ENCODE peak calls at places on chromosomes 5 and 9, in nine cellular contexts. F is keratinocyte, N is H9, I is SK-N-SH, B is MM.1S, O is PC-3, V is fibroblast of lung, X is GM23338, P is OCI-LY7. L is an unnamed sample.

GRCh38 chr9:121322037-121322736 is 47.9 kb downstream of the STOM start:
- DNase-seq in F (peak), N (no peak), I (no peak), B (no peak), O (peak), V (peak), X (no peak), P (no peak), L (no peak)

GRCh38 chr5:117800261-117800660 is 1188.1 kb downstream of the DTWD2 start:
- DNase-seq in F (no peak), N (no peak), I (no peak), B (no peak), O (no peak), V (no peak), X (no peak), P (no peak), L (no peak)

GRCh38 chr9:91006046-91006445 is 204.4 kb downstream of the SYK start:
- DNase-seq in F (no peak), N (no peak), I (no peak), B (no peak), O (peak), V (no peak), X (no peak), P (no peak), L (no peak)

GRCh38 chr9:79053613-79054012 is 518.2 kb upstream of the TLE4 start:
- DNase-seq in F (no peak), N (no peak), I (no peak), B (no peak), O (peak), V (peak), X (no peak), P (no peak), L (no peak)

GRCh38 chr9:97578846-97579245 is 54.3 kb downstream of the TSTD2 start:
- DNase-seq in F (no peak), N (no peak), I (no peak), B (no peak), O (no peak), V (no peak), X (no peak), P (no peak), L (no peak)

GRCh38 chr5:116544542-116545241 is 29.9 kb downstream of the SEMA6A start:
- DNase-seq in F (no peak), N (peak), I (no peak), B (no peak), O (no peak), V (no peak), X (no peak), P (no peak), L (no peak)

GRCh38 chr9:129273136-129273895 is 95.3 kb upstream of the IER5L start:
- DNase-seq in F (no peak), N (no peak), I (no peak), B (no peak), O (no peak), V (no peak), X (no peak), P (no peak), L (no peak)

GRCh38 chr9:4048441-4048840 is 251.4 kb downstream of the GLIS3 start:
- DNase-seq in F (no peak), N (no peak), I (no peak), B (peak), O (peak), V (peak), X (peak), P (no peak), L (peak)

GRCh38 chr5:52562473-52562872 is 225.2 kb upstream of the ITGA1 start:
- DNase-seq in F (no peak), N (no peak), I (no peak), B (no peak), O (no peak), V (no peak), X (no peak), P (no peak), L (no peak)

GRCh38 chr9:93031629-93032431 is 26.7 kb upstream of the SUSD3 start:
- DNase-seq in F (no peak), N (no peak), I (no peak), B (no peak), O (no peak), V (peak), X (no peak), P (no peak), L (no peak)

GRCh38 chr5:111748304-111748763 is 8.7 kb downstream of the NREP start:
- DNase-seq in F (no peak), N (no peak), I (no peak), B (no peak), O (peak), V (peak), X (no peak), P (no peak), L (no peak)

GRCh38 chr9:26210338-26210851 is 532.2 kb upstream of the TUSC1 start:
- DNase-seq in F (no peak), N (no peak), I (no peak), B (peak), O (no peak), V (peak), X (peak), P (no peak), L (no peak)

GRCh38 chr5:168329302-168329701 is 37.9 kb downstream of the WWC1 start:
- DNase-seq in F (no peak), N (peak), I (no peak), B (no peak), O (peak), V (no peak), X (peak), P (no peak), L (no peak)

GRCh38 chr5:135269828-135270545 is 129.0 kb downstream of the MACROH2A1 start:
- DNase-seq in F (no peak), N (no peak), I (no peak), B (no peak), O (peak), V (peak), X (no peak), P (no peak), L (peak)

GRCh38 chr9:137506274-137506673 is 43.9 kb downstream of the PNPLA7 start:
- DNase-seq in F (no peak), N (no peak), I (no peak), B (no peak), O (peak), V (no peak), X (no peak), P (no peak), L (no peak)

GRCh38 chr9:137618105-137619067 is at the start of gene EHMT1:
- DNase-seq in F (no peak), N (peak), I (peak), B (peak), O (peak), V (peak), X (peak), P (peak), L (peak)

GRCh38 chr5:179872356-179873160 is 13.9 kb upstream of the MRNIP start:
- DNase-seq in F (no peak), N (no peak), I (peak), B (no peak), O (no peak), V (no peak), X (no peak), P (no peak), L (no peak)

GRCh38 chr9:110815361-110815760 is 146.8 kb downstream of the MUSK start:
- DNase-seq in F (no peak), N (no peak), I (no peak), B (no peak), O (no peak), V (no peak), X (no peak), P (no peak), L (no peak)

GRCh38 chr5:168422431-168422830 is 63.8 kb upstream of the RARS1 start:
- DNase-seq in F (no peak), N (no peak), I (no peak), B (peak), O (peak), V (no peak), X (peak), P (no peak), L (peak)

GRCh38 chr9:109310486-109310901 is 10.4 kb downstream of the EPB41L4B start:
- DNase-seq in F (no peak), N (no peak), I (no peak), B (no peak), O (no peak), V (peak), X (no peak), P (no peak), L (no peak)

GRCh38 chr5:177430146-177430951 is 3.9 kb downstream of the GRK6 start:
- DNase-seq in F (no peak), N (no peak), I (no peak), B (peak), O (no peak), V (no peak), X (no peak), P (peak), L (peak)

GRCh38 chr9:4289411-4290380 is 10.2 kb downstream of the GLIS3 start:
- DNase-seq in F (no peak), N (no peak), I (no peak), B (no peak), O (no peak), V (peak), X (no peak), P (no peak), L (no peak)

GRCh38 chr5:124261133-124261532 is 485.3 kb downstream of the ZNF608 start:
- DNase-seq in F (no peak), N (no peak), I (no peak), B (no peak), O (no peak), V (no peak), X (no peak), P (no peak), L (no peak)

GRCh38 chr9:91420471-91421021 is 3.1 kb downstream of the NFIL3 start:
- DNase-seq in F (no peak), N (no peak), I (no peak), B (peak), O (no peak), V (peak), X (no peak), P (no peak), L (no peak)

GRCh38 chr9:124834586-124834985 is 18.7 kb upstream of the WDR38 start:
- DNase-seq in F (peak), N (no peak), I (peak), B (no peak), O (peak), V (peak), X (no peak), P (no peak), L (no peak)

GRCh38 chr5:115831163-115831768 is 10.1 kb downstream of the ATG12 start:
- DNase-seq in F (no peak), N (no peak), I (peak), B (peak), O (peak), V (peak), X (peak), P (peak), L (peak)

GRCh38 chr9:125694478-125694877 is 12.5 kb downstream of the MAPKAP1 start:
- DNase-seq in F (no peak), N (no peak), I (no peak), B (no peak), O (no peak), V (peak), X (peak), P (no peak), L (no peak)

GRCh38 chr5:14142856-14143508 is at the start of gene TRIO:
- DNase-seq in F (peak), N (peak), I (peak), B (peak), O (peak), V (peak), X (peak), P (peak), L (peak)

GRCh38 chr9:33778700-33779351 is 16.5 kb upstream of the PRSS3 start:
- DNase-seq in F (no peak), N (peak), I (peak), B (peak), O (peak), V (peak), X (peak), P (peak), L (peak)

GRCh38 chr9:6552033-6552737 is 93.3 kb downstream of the GLDC start:
- DNase-seq in F (no peak), N (no peak), I (peak), B (no peak), O (peak), V (peak), X (peak), P (no peak), L (peak)

GRCh38 chr5:176921669-176922196 is 22.6 kb upstream of the HK3 start:
- DNase-seq in F (no peak), N (no peak), I (no peak), B (no peak), O (no peak), V (peak), X (no peak), P (no peak), L (no peak)

GRCh38 chr5:130110333-130110732 is 206.1 kb downstream of the CHSY3 start:
- DNase-seq in F (no peak), N (no peak), I (no peak), B (peak), O (no peak), V (peak), X (no peak), P (no peak), L (no peak)

GRCh38 chr5:101788797-101789196 is 507.3 kb downstream of the SLCO4C1 start:
- DNase-seq in F (no peak), N (no peak), I (no peak), B (no peak), O (no peak), V (no peak), X (peak), P (no peak), L (no peak)

GRCh38 chr5:101785090-101785489 is 511.0 kb downstream of the SLCO4C1 start:
- DNase-seq in F (no peak), N (no peak), I (no peak), B (no peak), O (no peak), V (no peak), X (no peak), P (no peak), L (no peak)

GRCh38 chr5:101782352-101783087 is 513.6 kb downstream of the SLCO4C1 start:
- DNase-seq in F (no peak), N (no peak), I (no peak), B (no peak), O (peak), V (no peak), X (no peak), P (no peak), L (no peak)

DNA sequence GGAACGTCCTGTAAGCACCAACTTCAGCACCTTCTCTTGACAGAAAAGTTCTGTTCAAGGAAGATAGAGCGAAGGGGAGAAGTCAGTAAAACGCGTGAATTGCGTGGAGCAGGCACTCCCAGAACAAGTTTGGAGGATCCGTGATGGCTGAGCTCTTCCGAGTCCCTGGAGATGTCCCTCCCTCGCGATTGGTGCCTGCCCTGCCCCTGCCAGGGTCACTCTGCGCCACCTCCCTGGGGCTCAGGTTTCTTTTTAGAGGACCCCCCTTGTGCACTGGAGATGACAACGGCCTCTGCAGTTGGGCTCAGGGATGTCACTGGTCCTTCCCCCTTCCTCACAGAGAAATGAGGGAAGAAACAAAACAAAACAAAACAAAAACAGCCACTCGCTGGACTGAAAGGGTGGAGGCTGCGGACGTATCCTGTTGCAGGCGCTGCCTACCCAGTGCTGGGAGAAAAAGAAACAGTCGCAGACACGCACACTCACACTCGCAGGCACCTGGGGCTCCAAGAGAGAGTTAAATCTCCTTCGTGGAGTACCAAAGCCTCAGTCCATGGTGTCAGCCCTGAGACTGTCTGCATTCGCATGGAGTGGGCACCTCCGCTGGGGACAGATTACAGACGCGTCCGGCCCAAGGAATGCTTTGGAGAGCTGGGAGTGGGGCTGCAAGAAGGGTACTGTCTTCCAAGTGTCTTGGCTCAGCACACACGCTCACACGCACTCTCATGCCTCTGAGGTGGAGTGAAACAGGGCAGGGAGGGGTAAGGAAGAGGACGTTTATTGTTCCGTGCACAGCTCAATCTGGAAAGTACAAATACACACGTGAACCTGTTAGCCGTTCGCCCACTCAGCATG is 512.6 kb downstream of the SLCO4C1 start:
- DNase-seq in F (no peak), N (no peak), I (no peak), B (no peak), O (peak), V (peak), X (peak), P (no peak), L (no peak)
- H2AFZ ChIP-seq in F (no peak), N (peak), I (no peak), B (no peak), O (peak), V (no peak), X (peak), P (no peak), L (no peak)

GRCh38 chr5:79111960-79112702 is 522 bp downstream of the BHMT start:
- DNase-seq in F (no peak), N (peak), I (no peak), B (no peak), O (no peak), V (no peak), X (peak), P (no peak), L (no peak)
- H2AFZ ChIP-seq in F (no peak), N (no peak), I (no peak), B (no peak), O (no peak), V (no peak), X (peak), P (no peak), L (no peak)

GRCh38 chr9:20684865-20685696 is 1.0 kb downstream of the FOCAD start:
- DNase-seq in F (no peak), N (no peak), I (no peak), B (no peak), O (peak), V (peak), X (no peak), P (no peak), L (no peak)

GRCh38 chr9:20684035-20684864 is at the start of gene FOCAD:
- DNase-seq in F (peak), N (peak), I (peak), B (peak), O (peak), V (peak), X (peak), P (peak), L (peak)

GRCh38 chr9:20681467-20681866 is 2.6 kb upstream of the FOCAD start:
- DNase-seq in F (no peak), N (no peak), I (no peak), B (no peak), O (no peak), V (no peak), X (no peak), P (no peak), L (no peak)

GRCh38 chr9:20685769-20686168 is 1.7 kb downstream of the FOCAD start:
- DNase-seq in F (no peak), N (no peak), I (no peak), B (no peak), O (no peak), V (no peak), X (no peak), P (no peak), L (no peak)

DNA sequence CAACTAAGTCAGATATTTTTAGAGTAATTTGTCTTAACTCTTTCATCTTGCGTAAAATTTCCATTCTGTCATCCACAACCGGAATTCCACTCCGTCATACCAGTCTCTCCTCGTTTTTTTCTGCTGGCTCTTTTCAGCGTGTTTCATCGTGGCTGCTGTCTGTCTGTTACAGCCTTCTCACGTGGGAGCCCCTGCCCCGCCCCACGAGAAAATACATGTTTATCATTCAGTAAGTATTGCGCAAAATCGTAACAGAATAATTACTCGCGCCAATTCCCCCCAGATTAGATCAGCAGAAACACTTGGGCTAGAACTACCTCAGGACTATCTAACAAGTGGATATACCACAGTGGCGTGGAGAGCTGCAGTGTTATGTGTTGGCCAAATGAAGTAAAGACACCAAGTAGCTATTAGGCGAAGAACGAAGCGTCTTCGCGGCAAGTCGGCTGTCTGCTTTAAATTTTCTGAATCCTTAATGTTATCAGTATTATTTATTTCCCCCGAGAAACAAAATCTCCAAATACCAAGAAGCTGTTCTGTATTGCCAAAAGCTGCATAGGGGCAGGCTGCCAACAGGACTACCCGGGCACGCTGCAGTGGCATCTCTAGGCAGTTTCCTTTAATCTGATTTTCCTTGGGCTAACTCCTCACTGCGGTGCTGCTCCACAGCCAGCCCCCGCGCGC is 566 bp upstream of the FOCAD start:
- DNase-seq in F (no peak), N (no peak), I (peak), B (no peak), O (peak), V (peak), X (no peak), P (peak), L (peak)
- H2AFZ ChIP-seq in F (peak), N (no peak), I (peak), B (no peak), O (peak), V (peak), X (no peak), P (peak), L (peak)

DNA sequence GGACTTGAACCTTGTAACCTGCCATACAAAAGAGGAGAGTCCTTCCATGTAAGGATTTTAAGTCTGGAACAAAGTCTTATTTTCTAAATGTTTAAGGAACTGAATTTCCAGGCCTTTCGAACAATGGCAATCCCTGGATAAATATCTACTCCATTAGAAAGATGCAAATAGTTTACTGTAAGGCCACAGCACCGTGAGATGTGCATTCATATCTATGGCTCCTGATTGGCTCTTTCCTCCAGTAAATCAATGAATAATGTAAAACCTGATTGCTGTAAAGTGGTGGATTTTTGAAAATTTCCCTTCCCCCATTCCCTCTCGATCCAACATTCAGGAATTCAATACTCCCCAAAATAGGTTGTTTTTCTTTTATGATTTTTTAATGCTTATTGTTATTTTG is 211.6 kb downstream of the MEF2C start:
- DNase-seq in F (no peak), N (no peak), I (no peak), B (no peak), O (no peak), V (peak), X (no peak), P (no peak), L (no peak)
- H2AFZ ChIP-seq in F (no peak), N (no peak), I (no peak), B (no peak), O (no peak), V (no peak), X (no peak), P (no peak), L (no peak)

GRCh38 chr5:173287086-173287485 is 41.1 kb downstream of the STC2 start:
- DNase-seq in F (no peak), N (no peak), I (no peak), B (peak), O (no peak), V (no peak), X (no peak), P (no peak), L (no peak)

GRCh38 chr5:173281910-173282309 is 46.3 kb downstream of the STC2 start:
- DNase-seq in F (no peak), N (peak), I (peak), B (no peak), O (peak), V (no peak), X (peak), P (peak), L (peak)

GRCh38 chr5:173279166-173279565 is 44.2 kb upstream of the NKX2-5 start:
- DNase-seq in F (no peak), N (no peak), I (no peak), B (no peak), O (no peak), V (no peak), X (no peak), P (no peak), L (no peak)

GRCh38 chr5:173282916-173283315 is 45.3 kb downstream of the STC2 start:
- DNase-seq in F (no peak), N (no peak), I (no peak), B (no peak), O (no peak), V (no peak), X (no peak), P (no peak), L (no peak)

GRCh38 chr5:173283318-173284288 is 44.6 kb downstream of the STC2 start:
- DNase-seq in F (no peak), N (peak), I (peak), B (peak), O (peak), V (peak), X (peak), P (peak), L (peak)
- H2AFZ ChIP-seq in F (peak), N (peak), I (peak), B (peak), O (peak), V (peak), X (peak), P (no peak), L (no peak)

L was measured in Karpas-422.